ENCODE peak calls at places on chromosomes 1 and 21, in ten cellular contexts. One of them, this sample, is unnamed.

GRCh38 chr1:160459687-160460086 is 59.3 kb downstream of the VANGL2 start:
- DNase-seq in MCF 10A: no peak
- DNase-seq in occipital lobe: no peak
- DNase-seq in breast epithelium: no peak
- DNase-seq in RWPE1: no peak
- DNase-seq in activated T-cell treated with anti-CD3 and anti-CD28 coated beads for 1 hour: no peak
- DNase-seq in AG08395: no peak
- DNase-seq in AG04449: no peak
- DNase-seq in NCI-H1105 treated with DMSO at 0.1 percent for 48 hours: no peak
- DNase-seq in NCI-H1694: no peak
- DNase-seq in this sample: no peak

GRCh38 chr1:169451425-169451824 is 24.2 kb upstream of the CCDC181 start:
- DNase-seq in MCF 10A: peak
- DNase-seq in occipital lobe: no peak
- DNase-seq in breast epithelium: no peak
- DNase-seq in RWPE1: no peak
- DNase-seq in activated T-cell treated with anti-CD3 and anti-CD28 coated beads for 1 hour: no peak
- DNase-seq in AG08395: no peak
- DNase-seq in AG04449: no peak
- DNase-seq in NCI-H1105 treated with DMSO at 0.1 percent for 48 hours: no peak
- DNase-seq in NCI-H1694: no peak
- DNase-seq in this sample: no peak

GRCh38 chr1:31717341-31717740 is 13.5 kb upstream of the COL16A1 start:
- DNase-seq in MCF 10A: no peak
- DNase-seq in occipital lobe: no peak
- DNase-seq in breast epithelium: no peak
- DNase-seq in RWPE1: no peak
- DNase-seq in activated T-cell treated with anti-CD3 and anti-CD28 coated beads for 1 hour: no peak
- DNase-seq in AG08395: no peak
- DNase-seq in AG04449: no peak
- DNase-seq in NCI-H1105 treated with DMSO at 0.1 percent for 48 hours: no peak
- DNase-seq in NCI-H1694: no peak
- DNase-seq in this sample: no peak

GRCh38 chr1:235972316-235973090 is 92.4 kb downstream of the NID1 start:
- DNase-seq in MCF 10A: no peak
- DNase-seq in occipital lobe: no peak
- DNase-seq in breast epithelium: no peak
- DNase-seq in RWPE1: no peak
- DNase-seq in activated T-cell treated with anti-CD3 and anti-CD28 coated beads for 1 hour: no peak
- DNase-seq in AG08395: peak
- DNase-seq in AG04449: peak
- DNase-seq in NCI-H1105 treated with DMSO at 0.1 percent for 48 hours: no peak
- DNase-seq in NCI-H1694: no peak
- DNase-seq in this sample: no peak

GRCh38 chr1:241532864-241533263 is 686 bp downstream of the KMO start:
- DNase-seq in MCF 10A: no peak
- DNase-seq in occipital lobe: no peak
- DNase-seq in breast epithelium: no peak
- DNase-seq in RWPE1: no peak
- DNase-seq in activated T-cell treated with anti-CD3 and anti-CD28 coated beads for 1 hour: no peak
- DNase-seq in AG08395: no peak
- DNase-seq in AG04449: no peak
- DNase-seq in NCI-H1105 treated with DMSO at 0.1 percent for 48 hours: no peak
- DNase-seq in NCI-H1694: no peak
- DNase-seq in this sample: no peak

GRCh38 chr21:18164933-18165332 is 79.7 kb upstream of the CHODL start:
- DNase-seq in MCF 10A: peak
- DNase-seq in occipital lobe: no peak
- DNase-seq in breast epithelium: no peak
- DNase-seq in RWPE1: peak
- DNase-seq in activated T-cell treated with anti-CD3 and anti-CD28 coated beads for 1 hour: no peak
- DNase-seq in AG08395: no peak
- DNase-seq in AG04449: no peak
- DNase-seq in NCI-H1105 treated with DMSO at 0.1 percent for 48 hours: no peak
- DNase-seq in NCI-H1694: peak
- DNase-seq in this sample: no peak

GRCh38 chr1:101278238-101278637 is 41.4 kb downstream of the S1PR1 start:
- DNase-seq in MCF 10A: no peak
- DNase-seq in occipital lobe: no peak
- DNase-seq in breast epithelium: no peak
- DNase-seq in RWPE1: no peak
- DNase-seq in activated T-cell treated with anti-CD3 and anti-CD28 coated beads for 1 hour: no peak
- DNase-seq in AG08395: no peak
- DNase-seq in AG04449: no peak
- DNase-seq in NCI-H1105 treated with DMSO at 0.1 percent for 48 hours: no peak
- DNase-seq in NCI-H1694: no peak
- DNase-seq in this sample: no peak

GRCh38 chr21:43281661-43282357 is 113.0 kb downstream of the CRYAA start:
- DNase-seq in MCF 10A: no peak
- DNase-seq in occipital lobe: no peak
- DNase-seq in breast epithelium: no peak
- DNase-seq in RWPE1: no peak
- DNase-seq in activated T-cell treated with anti-CD3 and anti-CD28 coated beads for 1 hour: no peak
- DNase-seq in AG08395: no peak
- DNase-seq in AG04449: no peak
- DNase-seq in NCI-H1105 treated with DMSO at 0.1 percent for 48 hours: no peak
- DNase-seq in NCI-H1694: no peak
- DNase-seq in this sample: no peak

GRCh38 chr1:37755290-37755689 is 9.6 kb downstream of the EPHA10 start:
- DNase-seq in MCF 10A: peak
- DNase-seq in occipital lobe: peak
- DNase-seq in breast epithelium: no peak
- DNase-seq in RWPE1: peak
- DNase-seq in activated T-cell treated with anti-CD3 and anti-CD28 coated beads for 1 hour: no peak
- DNase-seq in AG08395: no peak
- DNase-seq in AG04449: no peak
- DNase-seq in NCI-H1105 treated with DMSO at 0.1 percent for 48 hours: no peak
- DNase-seq in NCI-H1694: no peak
- DNase-seq in this sample: no peak

GRCh38 chr1:47992720-47993119 is 4.5 kb downstream of the TRABD2B start:
- DNase-seq in MCF 10A: no peak
- DNase-seq in occipital lobe: no peak
- DNase-seq in breast epithelium: peak
- DNase-seq in RWPE1: no peak
- DNase-seq in activated T-cell treated with anti-CD3 and anti-CD28 coated beads for 1 hour: no peak
- DNase-seq in AG08395: peak
- DNase-seq in AG04449: no peak
- DNase-seq in NCI-H1105 treated with DMSO at 0.1 percent for 48 hours: no peak
- DNase-seq in NCI-H1694: no peak
- DNase-seq in this sample: peak

GRCh38 chr1:10906866-10907519 is 105.5 kb upstream of the TARDBP start:
- DNase-seq in MCF 10A: no peak
- DNase-seq in occipital lobe: no peak
- DNase-seq in breast epithelium: no peak
- DNase-seq in RWPE1: no peak
- DNase-seq in activated T-cell treated with anti-CD3 and anti-CD28 coated beads for 1 hour: no peak
- DNase-seq in AG08395: no peak
- DNase-seq in AG04449: no peak
- DNase-seq in NCI-H1105 treated with DMSO at 0.1 percent for 48 hours: peak
- DNase-seq in NCI-H1694: no peak
- DNase-seq in this sample: no peak

GRCh38 chr1:203996126-203996525 is 76.8 kb upstream of the SOX13 start:
- DNase-seq in MCF 10A: peak
- DNase-seq in occipital lobe: peak
- DNase-seq in breast epithelium: peak
- DNase-seq in RWPE1: no peak
- DNase-seq in activated T-cell treated with anti-CD3 and anti-CD28 coated beads for 1 hour: no peak
- DNase-seq in AG08395: no peak
- DNase-seq in AG04449: no peak
- DNase-seq in NCI-H1105 treated with DMSO at 0.1 percent for 48 hours: no peak
- DNase-seq in NCI-H1694: no peak
- DNase-seq in this sample: no peak

GRCh38 chr1:155978325-155978972 is at the start of gene ARHGEF2:
- DNase-seq in MCF 10A: peak
- DNase-seq in occipital lobe: peak
- DNase-seq in breast epithelium: peak
- DNase-seq in RWPE1: peak
- DNase-seq in activated T-cell treated with anti-CD3 and anti-CD28 coated beads for 1 hour: peak
- DNase-seq in AG08395: peak
- DNase-seq in AG04449: no peak
- DNase-seq in NCI-H1105 treated with DMSO at 0.1 percent for 48 hours: peak
- DNase-seq in NCI-H1694: peak
- DNase-seq in this sample: peak

GRCh38 chr1:7808253-7808844 is 24.3 kb downstream of the PER3 start:
- DNase-seq in MCF 10A: peak
- DNase-seq in occipital lobe: no peak
- DNase-seq in breast epithelium: no peak
- DNase-seq in RWPE1: peak
- DNase-seq in activated T-cell treated with anti-CD3 and anti-CD28 coated beads for 1 hour: no peak
- DNase-seq in AG08395: peak
- DNase-seq in AG04449: no peak
- DNase-seq in NCI-H1105 treated with DMSO at 0.1 percent for 48 hours: peak
- DNase-seq in NCI-H1694: no peak
- DNase-seq in this sample: no peak

GRCh38 chr1:162292422-162292849 is 84.2 kb downstream of the SPATA46 start:
- DNase-seq in MCF 10A: peak
- DNase-seq in occipital lobe: no peak
- DNase-seq in breast epithelium: no peak
- DNase-seq in RWPE1: peak
- DNase-seq in activated T-cell treated with anti-CD3 and anti-CD28 coated beads for 1 hour: no peak
- DNase-seq in AG08395: no peak
- DNase-seq in AG04449: no peak
- DNase-seq in NCI-H1105 treated with DMSO at 0.1 percent for 48 hours: no peak
- DNase-seq in NCI-H1694: no peak
- DNase-seq in this sample: no peak

GRCh38 chr1:64861611-64862010 is 104.7 kb downstream of the JAK1 start:
- DNase-seq in MCF 10A: peak
- DNase-seq in occipital lobe: no peak
- DNase-seq in breast epithelium: no peak
- DNase-seq in RWPE1: no peak
- DNase-seq in activated T-cell treated with anti-CD3 and anti-CD28 coated beads for 1 hour: no peak
- DNase-seq in AG08395: peak
- DNase-seq in AG04449: no peak
- DNase-seq in NCI-H1105 treated with DMSO at 0.1 percent for 48 hours: no peak
- DNase-seq in NCI-H1694: no peak
- DNase-seq in this sample: no peak

GRCh38 chr1:201539561-201540404 is 856 bp downstream of the NAV1 start:
- DNase-seq in MCF 10A: no peak
- DNase-seq in occipital lobe: peak
- DNase-seq in breast epithelium: peak
- DNase-seq in RWPE1: no peak
- DNase-seq in activated T-cell treated with anti-CD3 and anti-CD28 coated beads for 1 hour: no peak
- DNase-seq in AG08395: peak
- DNase-seq in AG04449: no peak
- DNase-seq in NCI-H1105 treated with DMSO at 0.1 percent for 48 hours: peak
- DNase-seq in NCI-H1694: peak
- DNase-seq in this sample: peak

GRCh38 chr1:209882942-209883340 is 55.1 kb upstream of the SYT14 start:
- DNase-seq in MCF 10A: no peak
- DNase-seq in occipital lobe: no peak
- DNase-seq in breast epithelium: no peak
- DNase-seq in RWPE1: no peak
- DNase-seq in activated T-cell treated with anti-CD3 and anti-CD28 coated beads for 1 hour: no peak
- DNase-seq in AG08395: no peak
- DNase-seq in AG04449: no peak
- DNase-seq in NCI-H1105 treated with DMSO at 0.1 percent for 48 hours: no peak
- DNase-seq in NCI-H1694: peak
- DNase-seq in this sample: no peak